ENCODE peak calls at places on chromosome 14, in five cellular contexts. I is HepG2, H is IMR-90, K is sigmoid colon, A is Peyer's patch. J is an unnamed sample.

GRCh38 chr14:61296707-61297502 is 15.8 kb upstream of the TMEM30B start:
- DNase-seq in I (peak; percentile 20), H (peak; percentile 56), K (no peak), A (no peak), J (no peak)

GRCh38 chr14:39491134-39491541 is 58.9 kb upstream of the FBXO33 start:
- DNase-seq in I (peak; percentile 59), H (peak; percentile 52), K (no peak), A (no peak), J (no peak)

GRCh38 chr14:33699300-33699699 is 251.6 kb downstream of the EGLN3 start:
- DNase-seq in I (no peak), H (no peak), K (no peak), A (no peak), J (no peak)

GRCh38 chr14:58861546-58861945 is 223.8 kb downstream of the DACT1 start:
- DNase-seq in I (no peak), H (no peak), K (no peak), A (no peak), J (no peak)

GRCh38 chr14:20477211-20477876 is 8.1 kb downstream of the PNP start:
- DNase-seq in I (no peak), H (peak; percentile 73), K (no peak), A (no peak), J (no peak)

GRCh38 chr14:50318031-50318626 is 6.0 kb downstream of the DMAC2L start:
- DNase-seq in I (peak; percentile 27), H (peak; percentile 66), K (no peak), A (no peak), J (no peak)

GRCh38 chr14:90593254-90594040 is 196.6 kb downstream of the CALM1 start:
- DNase-seq in I (no peak), H (no peak), K (peak; percentile 55), A (no peak), J (no peak)

GRCh38 chr14:55936691-55937090 is 181.5 kb upstream of the PELI2 start:
- DNase-seq in I (no peak), H (no peak), K (no peak), A (no peak), J (no peak)

GRCh38 chr14:100827140-100827517 is 1.2 kb downstream of the MEG3 start:
- DNase-seq in I (no peak), H (peak; percentile 16), K (no peak), A (no peak), J (no peak)

GRCh38 chr14:81458352-81458751 is 58.2 kb upstream of the STON2 start:
- DNase-seq in I (no peak), H (no peak), K (no peak), A (no peak), J (no peak)

GRCh38 chr14:61564623-61565091 is 130.7 kb upstream of the HIF1A start:
- DNase-seq in I (peak; percentile 44), H (peak; percentile 97), K (no peak), A (no peak), J (no peak)

GRCh38 chr14:94446126-94446525 is 6.5 kb downstream of the SERPINA11 start:
- DNase-seq in I (no peak), H (no peak), K (no peak), A (no peak), J (peak; percentile 16)

GRCh38 chr14:100755649-100756048 is 29.0 kb downstream of the DLK1 start:
- DNase-seq in I (no peak), H (peak; percentile 36), K (no peak), A (no peak), J (no peak)

GRCh38 chr14:54882521-54882920 is 20.1 kb downstream of the GCH1 start:
- DNase-seq in I (no peak), H (no peak), K (no peak), A (no peak), J (no peak)

GRCh38 chr14:21025374-21026151 is 702 bp upstream of the NDRG2 start:
- DNase-seq in I (no peak), H (no peak), K (peak; percentile 96), A (peak; percentile 63), J (no peak)

GRCh38 chr14:48974994-48975393 is 611.2 kb downstream of the RPS29 start:
- DNase-seq in I (no peak), H (no peak), K (no peak), A (no peak), J (no peak)

GRCh38 chr14:88590173-88590572 is 27.3 kb downstream of the ZC3H14 start:
- DNase-seq in I (no peak), H (peak; percentile 46), K (no peak), A (no peak), J (no peak)

GRCh38 chr14:74836251-74836957 is 39.5 kb downstream of the PROX2 start:
- DNase-seq in I (no peak), H (peak; percentile 47), K (no peak), A (no peak), J (no peak)

GRCh38 chr14:77181124-77181602 is 435 bp upstream of the TMEM63C start:
- DNase-seq in I (no peak), H (no peak), K (no peak), A (no peak), J (no peak)

GRCh38 chr14:39666386-39666785 is 234.2 kb upstream of the FBXO33 start:
- DNase-seq in I (no peak), H (no peak), K (no peak), A (no peak), J (no peak)

GRCh38 chr14:95575820-95576473 is 41.1 kb downstream of the GLRX5 start:
- DNase-seq in I (no peak), H (no peak), K (no peak), A (no peak), J (no peak)

GRCh38 chr14:61468063-61468825 is 146.9 kb downstream of the PRKCH start:
- DNase-seq in I (no peak), H (no peak), K (no peak), A (no peak), J (no peak)

GRCh38 chr14:78567343-78567742 is 397.2 kb downstream of the NRXN3 start:
- DNase-seq in I (no peak), H (peak; percentile 4), K (no peak), A (no peak), J (no peak)

GRCh38 chr14:56147980-56148901 is 30.0 kb downstream of the PELI2 start:
- DNase-seq in I (no peak), H (no peak), K (no peak), A (no peak), J (no peak)

GRCh38 chr14:39264558-39264957 is 30.8 kb downstream of the MIA2 start:
- DNase-seq in I (no peak), H (no peak), K (no peak), A (no peak), J (no peak)

GRCh38 chr14:75088566-75089373 is 19.3 kb downstream of the ZC2HC1C start:
- DNase-seq in I (peak; percentile 62), H (peak; percentile 65), K (no peak), A (peak; percentile 47), J (no peak)

GRCh38 chr14:91409991-91410401 is 7.6 kb downstream of the CCDC88C start:
- DNase-seq in I (no peak), H (no peak), K (peak; percentile 7), A (no peak), J (no peak)

GRCh38 chr14:36512585-36513003 is 7.4 kb downstream of the NKX2-1 start:
- DNase-seq in I (no peak), H (no peak), K (no peak), A (no peak), J (no peak)

GRCh38 chr14:22533739-22534359 is 55.2 kb downstream of the DAD1 start:
- DNase-seq in I (no peak), H (no peak), K (no peak), A (no peak), J (no peak)
- TF ChIP-seq POLR2A in I (no peak), H (no peak), K (no peak), A (no peak), J (no peak)

GRCh38 chr14:63205850-63206249 is 1.6 kb downstream of the RHOJ start:
- DNase-seq in I (no peak), H (peak; percentile 28), K (no peak), A (no peak), J (no peak)

GRCh38 chr14:63205281-63205575 is 985 bp downstream of the RHOJ start:
- DNase-seq in I (no peak), H (no peak), K (no peak), A (no peak), J (no peak)

GRCh38 chr14:63203015-63203414 is 1.2 kb upstream of the RHOJ start:
- DNase-seq in I (no peak), H (no peak), K (no peak), A (no peak), J (no peak)

GRCh38 chr14:63204407-63205280 is at the start of gene RHOJ:
- DNase-seq in I (no peak), H (peak; percentile 32), K (peak; percentile 66), A (peak; percentile 44), J (no peak)

DNA sequence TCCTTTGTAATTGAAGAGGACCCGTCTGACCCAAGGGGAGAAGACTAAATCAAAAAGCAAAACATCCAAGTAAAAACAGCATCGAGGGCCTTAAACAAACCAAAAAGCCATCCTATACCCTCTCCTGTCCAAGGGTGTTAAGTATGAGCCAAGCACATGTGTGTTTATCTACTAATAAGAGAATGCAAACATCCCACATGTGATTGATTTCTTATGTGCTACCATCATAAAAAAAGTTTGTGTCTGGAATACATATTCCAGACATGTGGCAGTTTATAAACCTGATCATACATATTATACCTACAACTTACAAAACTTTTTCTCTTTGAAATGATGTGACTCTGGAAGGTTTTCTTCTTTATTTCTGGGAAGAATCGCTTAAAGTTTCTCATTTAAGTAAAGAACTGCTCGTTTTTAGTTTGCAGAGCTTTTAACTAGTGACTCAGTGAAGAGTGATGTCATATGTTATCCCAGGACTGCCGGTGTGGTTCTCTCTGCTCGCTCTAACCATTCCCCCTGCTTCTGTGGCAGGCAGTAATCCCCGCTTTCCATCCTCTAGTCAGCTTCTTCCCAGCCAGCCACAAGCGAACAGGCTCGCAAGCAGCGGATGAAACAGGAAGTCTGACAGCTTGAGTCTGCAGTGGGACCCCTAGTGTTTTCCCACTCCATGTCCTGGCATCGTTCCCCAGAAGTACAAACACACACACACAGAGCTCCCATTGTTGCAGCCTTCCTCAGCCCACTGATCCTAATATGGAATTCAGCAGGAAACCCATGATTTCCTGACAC is 431 bp upstream of the RHOJ start:
- DNase-seq in I (peak; percentile 90), H (peak; percentile 99), K (peak; percentile 94), A (peak; percentile 46), J (peak; percentile 95)
- TF ChIP-seq POLR2A in I (no peak), H (peak; percentile 68), K (peak; percentile 23), A (no peak), J (peak; percentile 41)

GRCh38 chr14:98937712-98938505 is 334.1 kb downstream of the BCL11B start:
- DNase-seq in I (no peak), H (no peak), K (peak; percentile 25), A (peak; percentile 19), J (no peak)
- TF ChIP-seq POLR2A in I (no peak), H (no peak), K (no peak), A (no peak), J (no peak)

DNA sequence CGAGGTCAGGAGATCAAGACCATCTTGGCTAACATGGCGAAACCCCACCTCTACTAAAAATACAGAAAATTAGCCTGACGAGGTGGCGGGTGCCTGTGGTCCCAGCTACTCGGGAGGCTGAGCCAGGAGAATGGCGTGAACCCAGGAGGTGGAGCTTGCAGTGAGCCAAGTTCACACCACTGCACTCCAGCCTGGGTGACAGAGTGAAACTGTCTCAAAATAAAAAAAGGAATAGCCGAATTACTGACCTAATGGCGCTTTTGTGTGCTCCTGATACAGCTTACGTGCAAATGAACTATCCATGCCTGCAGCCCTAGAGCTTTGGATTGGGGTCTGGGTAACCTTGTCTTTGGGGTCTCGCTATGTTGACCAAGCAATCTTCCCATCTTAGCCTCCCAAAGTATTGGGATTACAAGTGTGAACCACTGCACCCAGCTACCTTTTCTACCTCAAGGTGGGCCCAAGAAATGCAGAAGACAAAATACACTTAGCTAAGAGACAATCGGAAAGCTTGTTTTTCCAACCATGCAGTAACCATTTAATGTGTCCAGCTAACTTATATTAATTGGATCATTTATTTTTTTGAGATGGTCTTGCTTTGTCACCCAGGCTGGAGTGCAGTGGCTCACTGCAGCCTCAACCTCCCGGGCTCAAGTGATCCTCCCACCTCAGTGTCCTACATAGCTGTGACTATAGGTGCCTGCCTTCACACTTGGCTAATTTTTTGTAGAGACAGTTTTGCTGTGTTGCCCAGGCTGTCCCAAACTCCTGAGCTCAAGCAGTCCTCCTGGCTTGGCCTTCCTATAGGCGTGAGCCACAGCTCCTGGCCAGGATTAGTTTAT is 5.5 kb downstream of the PABPN1 start:
- DNase-seq in I (no peak), H (no peak), K (no peak), A (no peak), J (no peak)
- TF ChIP-seq POLR2A in I (peak; percentile 60), H (peak; percentile 26), K (no peak), A (no peak), J (no peak)

J was measured in vagina.